ENCODE peak calls at places on chromosomes 12 and 14, in five cellular contexts. One of them, this sample, is unnamed.

GRCh38 chr12:54159140-54159539 is 29.6 kb downstream of the SMUG1 start:
- DNase-seq in tibial artery: no peak
- DNase-seq in foreskin fibroblast: no peak
- DNase-seq in KG1: no peak
- DNase-seq in activated T-helper 1 cell treated with anti-CD3 and anti-CD28 coated beads, Interleukin-2, amount 50 U/mL, for 16 hours: no peak
- DNase-seq in this sample: no peak

GRCh38 chr12:109739747-109740693 is 26.4 kb downstream of the FAM222A start:
- DNase-seq in tibial artery: peak; percentile 41
- DNase-seq in foreskin fibroblast: no peak
- DNase-seq in KG1: no peak
- DNase-seq in activated T-helper 1 cell treated with anti-CD3 and anti-CD28 coated beads, Interleukin-2, amount 50 U/mL, for 16 hours: no peak
- DNase-seq in this sample: no peak

GRCh38 chr12:77940011-77940423 is 109.3 kb downstream of the NAV3 start:
- DNase-seq in tibial artery: no peak
- DNase-seq in foreskin fibroblast: peak; percentile 77
- DNase-seq in KG1: no peak
- DNase-seq in activated T-helper 1 cell treated with anti-CD3 and anti-CD28 coated beads, Interleukin-2, amount 50 U/mL, for 16 hours: no peak
- DNase-seq in this sample: no peak

GRCh38 chr14:55386037-55386798 is 25.4 kb downstream of the ATG14 start:
- DNase-seq in tibial artery: no peak
- DNase-seq in foreskin fibroblast: no peak
- DNase-seq in KG1: no peak
- DNase-seq in activated T-helper 1 cell treated with anti-CD3 and anti-CD28 coated beads, Interleukin-2, amount 50 U/mL, for 16 hours: no peak
- DNase-seq in this sample: no peak

GRCh38 chr12:128076188-128076587 is 190.8 kb upstream of the TMEM132C start:
- DNase-seq in tibial artery: no peak
- DNase-seq in foreskin fibroblast: no peak
- DNase-seq in KG1: no peak
- DNase-seq in activated T-helper 1 cell treated with anti-CD3 and anti-CD28 coated beads, Interleukin-2, amount 50 U/mL, for 16 hours: no peak
- DNase-seq in this sample: no peak

GRCh38 chr14:100994082-100994481 is 90.6 kb upstream of the RTL1 start:
- DNase-seq in tibial artery: no peak
- DNase-seq in foreskin fibroblast: peak; percentile 40
- DNase-seq in KG1: no peak
- DNase-seq in activated T-helper 1 cell treated with anti-CD3 and anti-CD28 coated beads, Interleukin-2, amount 50 U/mL, for 16 hours: no peak
- DNase-seq in this sample: no peak

GRCh38 chr12:103809154-103809553 is 31.9 kb downstream of the NT5DC3 start:
- DNase-seq in tibial artery: no peak
- DNase-seq in foreskin fibroblast: no peak
- DNase-seq in KG1: no peak
- DNase-seq in activated T-helper 1 cell treated with anti-CD3 and anti-CD28 coated beads, Interleukin-2, amount 50 U/mL, for 16 hours: no peak
- DNase-seq in this sample: no peak

GRCh38 chr12:78088391-78088832 is 257.7 kb downstream of the NAV3 start:
- DNase-seq in tibial artery: no peak
- DNase-seq in foreskin fibroblast: no peak
- DNase-seq in KG1: no peak
- DNase-seq in activated T-helper 1 cell treated with anti-CD3 and anti-CD28 coated beads, Interleukin-2, amount 50 U/mL, for 16 hours: no peak
- DNase-seq in this sample: no peak

GRCh38 chr12:65568517-65568916 is 255.8 kb upstream of the HMGA2 start:
- DNase-seq in tibial artery: no peak
- DNase-seq in foreskin fibroblast: peak; percentile 59
- DNase-seq in KG1: no peak
- DNase-seq in activated T-helper 1 cell treated with anti-CD3 and anti-CD28 coated beads, Interleukin-2, amount 50 U/mL, for 16 hours: no peak
- DNase-seq in this sample: no peak

GRCh38 chr14:68124885-68125731 is 305.5 kb downstream of the RAD51B start:
- DNase-seq in tibial artery: no peak
- DNase-seq in foreskin fibroblast: peak; percentile 63
- DNase-seq in KG1: no peak
- DNase-seq in activated T-helper 1 cell treated with anti-CD3 and anti-CD28 coated beads, Interleukin-2, amount 50 U/mL, for 16 hours: no peak
- DNase-seq in this sample: no peak

GRCh38 chr12:6829532-6830220 is 1.5 kb downstream of the P3H3 start:
- DNase-seq in tibial artery: no peak
- DNase-seq in foreskin fibroblast: no peak
- DNase-seq in KG1: peak; percentile 13
- DNase-seq in activated T-helper 1 cell treated with anti-CD3 and anti-CD28 coated beads, Interleukin-2, amount 50 U/mL, for 16 hours: no peak
- DNase-seq in this sample: no peak

GRCh38 chr12:117189725-117190209 is 503 bp downstream of the FBXO21 start:
- DNase-seq in tibial artery: peak; percentile 69
- DNase-seq in foreskin fibroblast: peak; percentile 41
- DNase-seq in KG1: no peak
- DNase-seq in activated T-helper 1 cell treated with anti-CD3 and anti-CD28 coated beads, Interleukin-2, amount 50 U/mL, for 16 hours: peak; percentile 8
- DNase-seq in this sample: peak; percentile 17

GRCh38 chr14:31842905-31843304 is 234.2 kb upstream of the ARHGAP5 start:
- DNase-seq in tibial artery: no peak
- DNase-seq in foreskin fibroblast: no peak
- DNase-seq in KG1: no peak
- DNase-seq in activated T-helper 1 cell treated with anti-CD3 and anti-CD28 coated beads, Interleukin-2, amount 50 U/mL, for 16 hours: no peak
- DNase-seq in this sample: no peak

GRCh38 chr12:52613363-52614030 is 4.9 kb downstream of the KRT73 start:
- DNase-seq in tibial artery: no peak
- DNase-seq in foreskin fibroblast: no peak
- DNase-seq in KG1: no peak
- DNase-seq in activated T-helper 1 cell treated with anti-CD3 and anti-CD28 coated beads, Interleukin-2, amount 50 U/mL, for 16 hours: no peak
- DNase-seq in this sample: peak; percentile 8

GRCh38 chr14:91867316-91867988 is at the start of gene TC2N:
- DNase-seq in tibial artery: no peak
- DNase-seq in foreskin fibroblast: no peak
- DNase-seq in KG1: no peak
- DNase-seq in activated T-helper 1 cell treated with anti-CD3 and anti-CD28 coated beads, Interleukin-2, amount 50 U/mL, for 16 hours: no peak
- DNase-seq in this sample: no peak

GRCh38 chr12:117718559-117718958 is 250.2 kb downstream of the KSR2 start:
- DNase-seq in tibial artery: no peak
- DNase-seq in foreskin fibroblast: no peak
- DNase-seq in KG1: no peak
- DNase-seq in activated T-helper 1 cell treated with anti-CD3 and anti-CD28 coated beads, Interleukin-2, amount 50 U/mL, for 16 hours: no peak
- DNase-seq in this sample: no peak

GRCh38 chr12:107091989-107092641 is 1.2 kb downstream of the CRY1 start:
- DNase-seq in tibial artery: no peak
- DNase-seq in foreskin fibroblast: peak; percentile 85
- DNase-seq in KG1: peak; percentile 87
- DNase-seq in activated T-helper 1 cell treated with anti-CD3 and anti-CD28 coated beads, Interleukin-2, amount 50 U/mL, for 16 hours: no peak
- DNase-seq in this sample: no peak

This sample was measured in central memory CD8-positive, alpha-beta T cell.